ENCODE peak calls at places on chromosomes 5 and 9, in six cellular contexts. One of them, this sample, is unnamed.

GRCh38 chr5:168765220-168766037 is 186.3 kb upstream of the PANK3 start:
- DNase-seq in Ammon's horn: no peak
- DNase-seq in AG08395: peak
- DNase-seq in kidney glomerular epithelial cell: peak
- DNase-seq in NCI-H2029: no peak
- DNase-seq in head of caudate nucleus: no peak
- DNase-seq in this sample: peak

GRCh38 chr9:69971643-69972449 is 71.8 kb upstream of the MAMDC2 start:
- DNase-seq in Ammon's horn: peak
- DNase-seq in AG08395: peak
- DNase-seq in kidney glomerular epithelial cell: peak
- DNase-seq in NCI-H2029: peak
- DNase-seq in head of caudate nucleus: peak
- DNase-seq in this sample: peak

GRCh38 chr9:27367175-27367798 is 70.3 kb upstream of the EQTN start:
- DNase-seq in Ammon's horn: no peak
- DNase-seq in AG08395: no peak
- DNase-seq in kidney glomerular epithelial cell: no peak
- DNase-seq in NCI-H2029: no peak
- DNase-seq in head of caudate nucleus: no peak
- DNase-seq in this sample: no peak

GRCh38 chr9:10094563-10094962 is 518.2 kb downstream of the PTPRD start:
- DNase-seq in Ammon's horn: no peak
- DNase-seq in AG08395: no peak
- DNase-seq in kidney glomerular epithelial cell: no peak
- DNase-seq in NCI-H2029: no peak
- DNase-seq in head of caudate nucleus: no peak
- DNase-seq in this sample: no peak

GRCh38 chr5:145780961-145781360 is 54.2 kb downstream of the PRELID2 start:
- DNase-seq in Ammon's horn: no peak
- DNase-seq in AG08395: no peak
- DNase-seq in kidney glomerular epithelial cell: no peak
- DNase-seq in NCI-H2029: no peak
- DNase-seq in head of caudate nucleus: no peak
- DNase-seq in this sample: no peak

GRCh38 chr9:123225374-123225813 is 43.0 kb downstream of the STRBP start:
- DNase-seq in Ammon's horn: peak
- DNase-seq in AG08395: peak
- DNase-seq in kidney glomerular epithelial cell: peak
- DNase-seq in NCI-H2029: no peak
- DNase-seq in head of caudate nucleus: no peak
- DNase-seq in this sample: no peak

GRCh38 chr9:79896390-79896789 is 324.6 kb downstream of the TLE4 start:
- DNase-seq in Ammon's horn: no peak
- DNase-seq in AG08395: no peak
- DNase-seq in kidney glomerular epithelial cell: no peak
- DNase-seq in NCI-H2029: no peak
- DNase-seq in head of caudate nucleus: no peak
- DNase-seq in this sample: peak

GRCh38 chr9:1701113-1701512 is 314.0 kb upstream of the SMARCA2 start:
- DNase-seq in Ammon's horn: no peak
- DNase-seq in AG08395: no peak
- DNase-seq in kidney glomerular epithelial cell: no peak
- DNase-seq in NCI-H2029: no peak
- DNase-seq in head of caudate nucleus: no peak
- DNase-seq in this sample: no peak

GRCh38 chr5:149414405-149415244 is 35.5 kb upstream of the IL17B start:
- DNase-seq in Ammon's horn: no peak
- DNase-seq in AG08395: peak
- DNase-seq in kidney glomerular epithelial cell: peak
- DNase-seq in NCI-H2029: no peak
- DNase-seq in head of caudate nucleus: no peak
- DNase-seq in this sample: no peak

GRCh38 chr9:100150209-100150608 is 51.2 kb downstream of the INVS start:
- DNase-seq in Ammon's horn: peak
- DNase-seq in AG08395: no peak
- DNase-seq in kidney glomerular epithelial cell: no peak
- DNase-seq in NCI-H2029: no peak
- DNase-seq in head of caudate nucleus: no peak
- DNase-seq in this sample: no peak

GRCh38 chr5:78675956-78676727 is 27.6 kb upstream of the LHFPL2 start:
- DNase-seq in Ammon's horn: no peak
- DNase-seq in AG08395: no peak
- DNase-seq in kidney glomerular epithelial cell: no peak
- DNase-seq in NCI-H2029: no peak
- DNase-seq in head of caudate nucleus: no peak
- DNase-seq in this sample: no peak

GRCh38 chr5:1441166-1441865 is 3.9 kb downstream of the SLC6A3 start:
- DNase-seq in Ammon's horn: no peak
- DNase-seq in AG08395: no peak
- DNase-seq in kidney glomerular epithelial cell: no peak
- DNase-seq in NCI-H2029: no peak
- DNase-seq in head of caudate nucleus: no peak
- DNase-seq in this sample: no peak

GRCh38 chr9:112170235-112170634 is 4.9 kb downstream of the SUSD1 start:
- DNase-seq in Ammon's horn: no peak
- DNase-seq in AG08395: no peak
- DNase-seq in kidney glomerular epithelial cell: no peak
- DNase-seq in NCI-H2029: no peak
- DNase-seq in head of caudate nucleus: no peak
- DNase-seq in this sample: no peak

GRCh38 chr9:128702949-128703615 is 779 bp downstream of the PKN3 start:
- DNase-seq in Ammon's horn: no peak
- DNase-seq in AG08395: peak
- DNase-seq in kidney glomerular epithelial cell: no peak
- DNase-seq in NCI-H2029: no peak
- DNase-seq in head of caudate nucleus: no peak
- DNase-seq in this sample: peak

GRCh38 chr9:88060746-88061145 is 77.5 kb downstream of the SPATA31C2 start:
- DNase-seq in Ammon's horn: no peak
- DNase-seq in AG08395: no peak
- DNase-seq in kidney glomerular epithelial cell: no peak
- DNase-seq in NCI-H2029: no peak
- DNase-seq in head of caudate nucleus: no peak
- DNase-seq in this sample: no peak

GRCh38 chr5:78806544-78806943 is 158.0 kb upstream of the LHFPL2 start:
- DNase-seq in Ammon's horn: no peak
- DNase-seq in AG08395: peak
- DNase-seq in kidney glomerular epithelial cell: peak
- DNase-seq in NCI-H2029: no peak
- DNase-seq in head of caudate nucleus: no peak
- DNase-seq in this sample: no peak

GRCh38 chr9:2354216-2354615 is 267.4 kb upstream of the VLDLR start:
- DNase-seq in Ammon's horn: no peak
- DNase-seq in AG08395: no peak
- DNase-seq in kidney glomerular epithelial cell: no peak
- DNase-seq in NCI-H2029: no peak
- DNase-seq in head of caudate nucleus: no peak
- DNase-seq in this sample: no peak

GRCh38 chr9:124513374-124513994 is 6.3 kb upstream of the NR5A1 start:
- DNase-seq in Ammon's horn: no peak
- DNase-seq in AG08395: no peak
- DNase-seq in kidney glomerular epithelial cell: no peak
- DNase-seq in NCI-H2029: no peak
- DNase-seq in head of caudate nucleus: no peak
- DNase-seq in this sample: no peak

GRCh38 chr5:62783374-62784057 is 204.9 kb downstream of the LRRC70 start:
- DNase-seq in Ammon's horn: peak
- DNase-seq in AG08395: no peak
- DNase-seq in kidney glomerular epithelial cell: no peak
- DNase-seq in NCI-H2029: no peak
- DNase-seq in head of caudate nucleus: no peak
- DNase-seq in this sample: no peak

GRCh38 chr5:76084496-76085285 is 1.5 kb downstream of the SV2C start:
- DNase-seq in Ammon's horn: no peak
- DNase-seq in AG08395: no peak
- DNase-seq in kidney glomerular epithelial cell: no peak
- DNase-seq in NCI-H2029: no peak
- DNase-seq in head of caudate nucleus: peak
- DNase-seq in this sample: no peak

GRCh38 chr5:38753776-38754175 is 92.0 kb upstream of the OSMR start:
- DNase-seq in Ammon's horn: no peak
- DNase-seq in AG08395: no peak
- DNase-seq in kidney glomerular epithelial cell: no peak
- DNase-seq in NCI-H2029: no peak
- DNase-seq in head of caudate nucleus: no peak
- DNase-seq in this sample: no peak

GRCh38 chr5:95609711-95610110 is 10.2 kb upstream of the GPR150 start:
- DNase-seq in Ammon's horn: no peak
- DNase-seq in AG08395: no peak
- DNase-seq in kidney glomerular epithelial cell: no peak
- DNase-seq in NCI-H2029: no peak
- DNase-seq in head of caudate nucleus: no peak
- DNase-seq in this sample: no peak

GRCh38 chr5:168477060-168477459 is 9.2 kb upstream of the RARS1 start:
- DNase-seq in Ammon's horn: no peak
- DNase-seq in AG08395: peak
- DNase-seq in kidney glomerular epithelial cell: no peak
- DNase-seq in NCI-H2029: no peak
- DNase-seq in head of caudate nucleus: no peak
- DNase-seq in this sample: no peak

GRCh38 chr5:39657943-39658342 is 233.2 kb upstream of the DAB2 start:
- DNase-seq in Ammon's horn: no peak
- DNase-seq in AG08395: no peak
- DNase-seq in kidney glomerular epithelial cell: peak
- DNase-seq in NCI-H2029: no peak
- DNase-seq in head of caudate nucleus: no peak
- DNase-seq in this sample: no peak

GRCh38 chr5:124972703-124973102 is 226.3 kb upstream of the ZNF608 start:
- DNase-seq in Ammon's horn: no peak
- DNase-seq in AG08395: no peak
- DNase-seq in kidney glomerular epithelial cell: no peak
- DNase-seq in NCI-H2029: no peak
- DNase-seq in head of caudate nucleus: no peak
- DNase-seq in this sample: no peak